ENCODE peak calls at places on chromosomes 6 and 20, in four cellular contexts. One of them, this sample, is unnamed.

GRCh38 chr6:28446818-28447511 is 3.7 kb upstream of the ZSCAN23 start:
- DNase-seq in AG10803: peak
- DNase-seq in HFF-Myc: no peak
- DNase-seq in keratinocyte: no peak
- DNase-seq in this sample: peak

GRCh38 chr20:23692725-23693124 is 3.9 kb upstream of the CST4 start:
- DNase-seq in AG10803: peak
- DNase-seq in HFF-Myc: peak
- DNase-seq in keratinocyte: no peak
- DNase-seq in this sample: no peak

GRCh38 chr6:163180874-163181541 is 233.5 kb upstream of the QKI start:
- DNase-seq in AG10803: peak
- DNase-seq in HFF-Myc: no peak
- DNase-seq in keratinocyte: no peak
- DNase-seq in this sample: peak

GRCh38 chr6:18343741-18344140 is 43.4 kb upstream of the RNF144B start:
- DNase-seq in AG10803: peak
- DNase-seq in HFF-Myc: no peak
- DNase-seq in keratinocyte: no peak
- DNase-seq in this sample: peak

GRCh38 chr6:145015739-145016558 is 719.4 kb downstream of the EPM2A start:
- DNase-seq in AG10803: peak
- DNase-seq in HFF-Myc: peak
- DNase-seq in keratinocyte: peak
- DNase-seq in this sample: peak

GRCh38 chr6:82331031-82331773 is 32.4 kb upstream of the TPBG start:
- DNase-seq in AG10803: peak
- DNase-seq in HFF-Myc: peak
- DNase-seq in keratinocyte: peak
- DNase-seq in this sample: peak

GRCh38 chr20:32527447-32528055 is 57.6 kb downstream of the NOL4L start:
- DNase-seq in AG10803: no peak
- DNase-seq in HFF-Myc: no peak
- DNase-seq in keratinocyte: no peak
- DNase-seq in this sample: no peak

GRCh38 chr20:57663241-57663640 is 43.0 kb upstream of the ZBP1 start:
- DNase-seq in AG10803: no peak
- DNase-seq in HFF-Myc: no peak
- DNase-seq in keratinocyte: no peak
- DNase-seq in this sample: no peak

GRCh38 chr6:79797912-79798311 is 149.4 kb downstream of the ELOVL4 start:
- DNase-seq in AG10803: no peak
- DNase-seq in HFF-Myc: no peak
- DNase-seq in keratinocyte: no peak
- DNase-seq in this sample: no peak

GRCh38 chr6:12939314-12939713 is 222.7 kb downstream of the PHACTR1 start:
- DNase-seq in AG10803: no peak
- DNase-seq in HFF-Myc: no peak
- DNase-seq in keratinocyte: no peak
- DNase-seq in this sample: peak

GRCh38 chr20:49558826-49559225 is 9.1 kb downstream of the PTGIS start:
- DNase-seq in AG10803: no peak
- DNase-seq in HFF-Myc: no peak
- DNase-seq in keratinocyte: no peak
- DNase-seq in this sample: no peak

GRCh38 chr20:63074182-63074581 is 67.4 kb upstream of the BHLHE23 start:
- DNase-seq in AG10803: no peak
- DNase-seq in HFF-Myc: no peak
- DNase-seq in keratinocyte: no peak
- DNase-seq in this sample: no peak

GRCh38 chr20:58202039-58202438 is 26.4 kb downstream of the ANKRD60 start:
- DNase-seq in AG10803: no peak
- DNase-seq in HFF-Myc: no peak
- DNase-seq in keratinocyte: no peak
- DNase-seq in this sample: no peak

DNA sequence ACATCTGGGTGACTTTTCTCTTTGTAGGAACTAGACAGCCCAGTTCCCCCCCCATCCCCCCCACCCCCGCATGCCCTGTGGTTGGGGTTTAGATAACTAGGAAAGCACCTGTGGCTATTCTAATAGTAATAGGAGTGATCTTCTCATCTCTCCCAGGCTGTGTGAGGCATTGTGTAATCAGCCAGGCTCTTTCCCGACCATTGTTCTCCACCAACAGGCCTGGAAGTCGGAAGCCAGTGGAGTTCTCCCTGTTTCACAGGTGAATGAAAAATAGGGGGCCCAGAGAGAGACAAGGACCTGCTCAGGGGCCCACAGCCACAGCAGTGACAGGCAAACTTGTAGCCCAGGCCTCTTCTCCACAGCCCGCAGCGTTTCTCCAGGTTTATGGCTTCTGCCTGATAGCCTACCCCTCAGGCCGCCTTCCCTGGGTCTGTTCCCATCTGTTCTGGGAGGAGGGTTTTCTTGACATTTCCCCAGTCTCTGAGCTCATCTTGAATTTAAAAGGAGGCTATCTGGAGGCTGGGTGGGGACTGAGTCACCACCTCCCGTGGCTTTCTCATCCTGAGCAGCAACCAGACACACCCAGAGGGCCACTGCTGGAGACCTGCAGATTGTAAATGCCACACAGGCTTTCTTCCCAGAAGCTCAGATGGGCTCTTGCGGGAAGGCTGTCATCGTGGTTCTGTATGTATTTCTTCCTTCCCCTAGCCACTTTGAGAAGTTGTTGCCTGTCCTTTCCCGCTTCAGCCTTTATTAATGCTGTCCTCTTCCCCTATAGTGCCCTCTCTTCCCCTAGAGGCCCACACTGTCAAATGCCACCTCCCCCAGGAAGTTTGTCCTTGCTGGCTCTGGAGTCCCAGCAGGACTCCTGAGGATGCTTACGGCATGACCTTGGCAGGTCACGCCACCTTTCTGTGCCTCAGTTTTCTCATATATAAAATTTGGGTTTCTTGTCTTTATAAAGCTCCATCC is 75.9 kb upstream of the MYL9 start:
- DNase-seq in AG10803: peak
- DNase-seq in HFF-Myc: no peak
- DNase-seq in keratinocyte: peak
- DNase-seq in this sample: peak
- H3K4me3 ChIP-seq in AG10803: peak
- H3K4me3 ChIP-seq in HFF-Myc: peak
- H3K4me3 ChIP-seq in keratinocyte: peak
- H3K4me3 ChIP-seq in this sample: no peak

DNA sequence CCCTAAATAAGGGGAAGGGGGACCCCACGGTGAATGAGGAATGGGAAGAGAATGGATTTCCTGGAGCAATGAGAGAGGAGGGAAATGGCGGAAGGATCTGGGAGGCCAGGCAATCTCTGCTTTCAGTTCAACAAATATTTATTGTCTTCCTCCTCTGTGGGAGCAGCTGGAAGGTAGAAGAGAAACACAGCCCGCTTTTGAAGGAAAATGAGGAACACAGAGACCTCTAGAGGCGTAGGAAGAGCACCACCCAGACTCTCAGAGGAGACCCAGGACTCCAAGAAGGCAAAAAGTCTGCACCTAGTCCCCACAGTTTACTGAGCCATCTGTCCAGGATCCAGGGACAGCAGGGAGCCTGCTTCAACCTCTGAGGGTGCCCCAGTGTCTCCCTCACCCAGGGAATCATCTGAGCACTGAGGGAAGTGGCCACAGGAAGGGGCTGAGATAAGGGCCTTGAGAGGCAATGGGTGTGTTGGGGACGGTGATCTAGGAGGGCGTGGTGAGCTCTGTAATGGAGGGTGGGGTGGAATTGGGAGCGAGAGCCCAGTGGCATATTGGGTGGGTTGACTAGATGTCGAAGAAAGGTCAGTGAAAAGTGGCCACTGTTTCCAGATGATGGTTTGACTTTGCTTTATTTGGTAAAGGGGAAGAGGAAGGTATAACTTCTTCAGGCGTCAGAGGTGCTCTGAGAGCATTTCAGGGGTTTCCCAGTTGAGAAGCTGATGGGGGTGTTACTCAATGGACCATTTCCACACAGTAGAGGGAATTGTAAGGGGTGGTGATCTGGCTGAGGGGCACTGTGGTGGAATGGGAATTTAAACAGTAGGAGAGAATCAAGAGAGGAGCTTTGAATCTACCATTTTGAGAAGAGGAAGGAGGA is 610 bp downstream of the PSORS1C1 start:
- DNase-seq in AG10803: peak
- DNase-seq in HFF-Myc: no peak
- DNase-seq in keratinocyte: no peak
- DNase-seq in this sample: peak
- TF ChIP-seq CTCF in AG10803: peak
- TF ChIP-seq CTCF in HFF-Myc: peak
- TF ChIP-seq CTCF in keratinocyte: no peak
- TF ChIP-seq CTCF in this sample: peak

GRCh38 chr20:3728354-3728753 is 4.1 kb upstream of the HSPA12B start:
- DNase-seq in AG10803: no peak
- DNase-seq in HFF-Myc: no peak
- DNase-seq in keratinocyte: no peak
- DNase-seq in this sample: no peak

GRCh38 chr20:3728876-3729275 is 3.6 kb upstream of the HSPA12B start:
- DNase-seq in AG10803: no peak
- DNase-seq in HFF-Myc: no peak
- DNase-seq in keratinocyte: no peak
- DNase-seq in this sample: no peak

GRCh38 chr20:3729378-3729777 is 3.1 kb upstream of the HSPA12B start:
- DNase-seq in AG10803: no peak
- DNase-seq in HFF-Myc: no peak
- DNase-seq in keratinocyte: no peak
- DNase-seq in this sample: no peak

GRCh38 chr20:3729811-3730550 is 2.5 kb upstream of the HSPA12B start:
- DNase-seq in AG10803: no peak
- DNase-seq in HFF-Myc: no peak
- DNase-seq in keratinocyte: no peak
- DNase-seq in this sample: no peak

GRCh38 chr20:3727333-3728035 is 5.0 kb upstream of the HSPA12B start:
- DNase-seq in AG10803: peak
- DNase-seq in HFF-Myc: no peak
- DNase-seq in keratinocyte: no peak
- DNase-seq in this sample: peak
- H3K4me3 ChIP-seq in AG10803: peak
- H3K4me3 ChIP-seq in HFF-Myc: peak
- H3K4me3 ChIP-seq in keratinocyte: peak
- H3K4me3 ChIP-seq in this sample: peak

DNA sequence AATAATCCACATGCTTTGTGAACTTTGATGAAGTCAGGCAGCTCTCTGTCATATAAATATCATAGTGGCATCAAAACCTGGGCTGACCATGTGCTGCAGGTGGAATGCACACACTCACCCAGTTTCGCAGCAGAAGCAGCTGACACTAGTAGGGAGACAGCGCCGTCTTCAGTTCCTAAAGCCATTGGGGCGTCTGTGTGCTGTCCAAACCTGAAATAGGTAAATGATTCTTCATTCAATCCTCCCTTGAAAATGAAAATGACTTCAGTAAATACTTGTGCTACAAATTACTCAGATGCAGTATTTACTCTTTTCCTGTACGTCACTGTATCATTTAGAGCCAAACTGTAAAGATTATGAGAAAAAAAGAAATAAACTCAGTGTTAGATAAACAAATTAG is 127.5 kb downstream of the EYA4 start:
- DNase-seq in AG10803: no peak
- DNase-seq in HFF-Myc: no peak
- DNase-seq in keratinocyte: no peak
- DNase-seq in this sample: no peak
- TF ChIP-seq CTCF in AG10803: no peak
- TF ChIP-seq CTCF in HFF-Myc: no peak
- TF ChIP-seq CTCF in keratinocyte: peak
- TF ChIP-seq CTCF in this sample: no peak

DNA sequence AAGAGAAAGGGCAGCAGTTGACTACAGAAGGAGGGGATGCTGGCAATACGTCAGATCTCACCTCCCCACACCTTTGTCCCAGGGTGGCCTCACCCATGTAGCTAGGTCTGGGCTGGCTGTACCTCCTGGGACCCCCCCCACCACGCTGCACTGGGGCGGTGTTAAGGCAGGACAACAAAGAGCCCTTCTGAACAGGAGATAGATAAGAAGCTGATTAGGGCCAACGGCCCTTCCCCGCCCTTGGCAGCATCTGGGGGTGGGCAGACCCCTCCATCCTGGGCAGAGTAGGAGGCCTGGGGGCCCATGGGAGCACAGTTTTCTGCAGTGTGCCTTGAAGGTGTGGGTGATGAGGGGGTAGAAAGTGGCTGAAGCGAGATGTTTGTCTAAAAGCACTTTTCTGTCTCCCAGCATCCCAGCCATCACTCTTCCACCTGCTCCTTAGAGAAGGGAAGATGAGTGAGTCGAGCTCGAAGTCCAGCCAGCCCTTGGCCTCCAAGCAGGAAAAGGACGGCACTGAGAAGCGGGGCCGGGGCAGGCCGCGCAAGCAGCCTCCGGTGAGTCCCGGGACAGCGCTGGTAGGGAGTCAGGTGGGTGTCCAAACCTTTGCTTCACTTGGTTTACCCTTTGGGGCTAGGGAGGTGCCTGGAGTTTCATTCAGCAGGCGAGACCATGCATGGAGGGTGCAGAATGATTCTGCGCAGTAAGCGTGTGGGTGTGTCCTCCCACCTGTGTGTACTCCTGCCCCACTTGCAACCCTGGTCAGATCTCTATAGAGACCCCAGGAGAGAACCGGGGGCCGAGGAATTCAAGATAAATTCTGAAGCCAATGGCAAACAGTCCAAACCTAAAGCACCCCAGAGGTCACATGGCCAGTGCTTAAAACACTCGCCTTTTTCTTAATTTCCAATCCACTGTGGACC is 3.9 kb downstream of the HMGA1 start:
- DNase-seq in AG10803: no peak
- DNase-seq in HFF-Myc: no peak
- DNase-seq in keratinocyte: no peak
- DNase-seq in this sample: no peak
- H3K4me3 ChIP-seq in AG10803: no peak
- H3K4me3 ChIP-seq in HFF-Myc: peak
- H3K4me3 ChIP-seq in keratinocyte: no peak
- H3K4me3 ChIP-seq in this sample: no peak